ENCODE peak calls at places on chromosomes 3 and 15, in four cellular contexts. M is foreskin fibroblast, Q is C1 segment of cervical spinal cord, O is NCI-H2171 treated with DMSO at 0.1 percent for 48 hours. V is an unnamed sample.

GRCh38 chr15:41934843-41935242 is 37.5 kb downstream of the EHD4 start:
- DNase-seq in M (no peak), Q (no peak), O (no peak), V (peak)

GRCh38 chr3:190830031-190830430 is 32.5 kb downstream of the GMNC start:
- DNase-seq in M (no peak), Q (no peak), O (no peak), V (no peak)

GRCh38 chr15:100892013-100892355 is 12.4 kb downstream of the ALDH1A3 start:
- DNase-seq in M (no peak), Q (no peak), O (no peak), V (no peak)

GRCh38 chr15:73727330-73728018 is 25.7 kb downstream of the INSYN1 start:
- DNase-seq in M (peak), Q (no peak), O (no peak), V (no peak)

GRCh38 chr3:71109241-71109976 is 474.1 kb downstream of the FOXP1 start:
- DNase-seq in M (peak), Q (no peak), O (no peak), V (no peak)

GRCh38 chr3:156150434-156151066 is 30.2 kb downstream of the KCNAB1 start:
- DNase-seq in M (peak), Q (peak), O (peak), V (no peak)

GRCh38 chr3:195097331-195098255 is 173.4 kb downstream of the XXYLT1 start:
- DNase-seq in M (no peak), Q (no peak), O (no peak), V (no peak)

GRCh38 chr15:62853114-62853832 is 189.3 kb upstream of the TPM1 start:
- DNase-seq in M (peak), Q (no peak), O (no peak), V (no peak)

GRCh38 chr15:63839717-63840116 is 6.0 kb upstream of the HERC1 start:
- DNase-seq in M (no peak), Q (no peak), O (no peak), V (no peak)